ENCODE peak calls at places on chromosomes 2 and 18, in six cellular contexts. M is pancreas, G is choroid plexus epithelial cell, V is psoas muscle, S is fibroblast of villous mesenchyme, U is GM12878. Y is an unnamed sample.

GRCh38 chr2:240183370-240184197 is 43.1 kb upstream of the OTOS start:
- DNase-seq in U (no peak), V (no peak), G (no peak), S (no peak), M (no peak), Y (no peak)

GRCh38 chr2:98252394-98252793 is 93.9 kb upstream of the CNGA3 start:
- DNase-seq in M (no peak), U (no peak), V (no peak), S (no peak), G (no peak), Y (no peak)

GRCh38 chr2:237062585-237062984 is 23.1 kb upstream of the COPS8 start:
- DNase-seq in G (no peak), V (no peak), M (no peak), S (no peak), U (no peak), Y (no peak)

GRCh38 chr2:53715568-53715967 is 52.0 kb upstream of the CHAC2 start:
- DNase-seq in V (no peak), S (peak), M (no peak), G (peak), U (no peak), Y (no peak)

GRCh38 chr18:50133526-50133925 is 61.4 kb downstream of the MYO5B start:
- DNase-seq in M (no peak), V (no peak), S (no peak), G (no peak), U (no peak), Y (no peak)

GRCh38 chr2:42961385-42961800 is 169.0 kb upstream of the HAAO start:
- DNase-seq in M (no peak), V (peak), G (no peak), S (peak), U (no peak), Y (no peak)

GRCh38 chr2:197191177-197191947 is 119.2 kb downstream of the ANKRD44 start:
- DNase-seq in U (no peak), M (no peak), S (peak), G (peak), V (no peak), Y (no peak)

GRCh38 chr2:102106133-102106556 is 36.4 kb upstream of the IL1R1 start:
- DNase-seq in U (no peak), G (peak), S (peak), M (no peak), V (no peak), Y (no peak)

GRCh38 chr2:98893871-98894270 is 42.2 kb downstream of the CRACDL start:
- DNase-seq in G (no peak), M (no peak), V (no peak), S (no peak), U (no peak), Y (no peak)

GRCh38 chr2:127872354-127872753 is 13.4 kb downstream of the AMMECR1L start:
- DNase-seq in G (no peak), S (no peak), V (no peak), M (no peak), U (no peak), Y (no peak)

GRCh38 chr2:239255218-239255617 is 145.6 kb downstream of the HDAC4 start:
- DNase-seq in G (no peak), M (no peak), V (no peak), S (no peak), U (no peak), Y (no peak)

GRCh38 chr2:25161055-25161781 is 7.2 kb downstream of the POMC start:
- DNase-seq in V (peak), S (no peak), M (peak), U (no peak), G (peak), Y (no peak)

GRCh38 chr2:70475266-70475665 is 78.4 kb downstream of the TGFA start:
- DNase-seq in G (no peak), U (no peak), M (no peak), S (no peak), V (no peak), Y (no peak)

GRCh38 chr2:14866953-14867352 is 234.4 kb downstream of the LRATD1 start:
- DNase-seq in S (no peak), G (no peak), V (no peak), M (no peak), U (no peak), Y (no peak)

GRCh38 chr18:58345875-58346274 is 283.0 kb downstream of the ALPK2 start:
- DNase-seq in G (no peak), U (no peak), V (no peak), S (no peak), M (no peak), Y (no peak)

GRCh38 chr18:33578371-33579146 is 540 bp downstream of the ASXL3 start:
- DNase-seq in S (no peak), G (peak), U (no peak), M (peak), V (peak), Y (no peak)

GRCh38 chr2:38722271-38723115 is 28.7 kb downstream of the SRSF7 start:
- DNase-seq in V (no peak), G (peak), U (no peak), M (no peak), S (no peak), Y (peak)

GRCh38 chr2:241139531-241140444 is 9.5 kb downstream of the PASK start:
- DNase-seq in M (no peak), V (peak), S (no peak), U (no peak), G (no peak), Y (no peak)

GRCh38 chr2:223513771-223514455 is 88.2 kb downstream of the SCG2 start:
- DNase-seq in M (no peak), S (no peak), G (no peak), V (no peak), U (no peak), Y (no peak)

GRCh38 chr2:183243760-183244159 is 119.5 kb downstream of the NUP35 start:
- DNase-seq in U (no peak), V (no peak), M (no peak), G (no peak), S (no peak), Y (no peak)

GRCh38 chr2:19632327-19633040 is 269.3 kb downstream of the TTC32 start:
- DNase-seq in G (peak), S (no peak), U (no peak), V (peak), M (no peak), Y (no peak)

GRCh38 chr18:25284861-25285574 is 66.9 kb downstream of the ZNF521 start:
- DNase-seq in G (peak), U (no peak), M (no peak), S (peak), V (peak), Y (no peak)

GRCh38 chr2:102703748-102704147 is 58.1 kb upstream of the TMEM182 start:
- DNase-seq in M (no peak), S (peak), G (peak), V (no peak), U (no peak), Y (no peak)

GRCh38 chr2:70118798-70119454 is 31.6 kb downstream of the PCBP1 start:
- DNase-seq in V (no peak), S (no peak), G (no peak), M (no peak), U (no peak), Y (no peak)

GRCh38 chr2:85893428-85894258 is 4.9 kb upstream of the ST3GAL5 start:
- DNase-seq in V (no peak), S (peak), G (peak), U (no peak), M (no peak), Y (no peak)

GRCh38 chr18:596288-596881 is 403 bp upstream of the CLUL1 start:
- DNase-seq in G (no peak), U (no peak), M (peak), V (no peak), S (no peak), Y (peak)

GRCh38 chr2:147945660-147946059 is 74.9 kb downstream of the ORC4 start:
- DNase-seq in S (peak), M (no peak), V (no peak), G (peak), U (no peak), Y (no peak)

GRCh38 chr2:231663458-231664290 is 44.7 kb upstream of the PTMA start:
- DNase-seq in V (no peak), S (no peak), M (peak), U (no peak), G (no peak), Y (no peak)

GRCh38 chr2:110741491-110741980 is 9.2 kb downstream of the ACOXL start:
- DNase-seq in S (peak), M (no peak), V (no peak), G (no peak), U (no peak), Y (no peak)
- TF ChIP-seq CTCF in S (peak), M (no peak), V (no peak), G (peak), U (no peak), Y (no peak)

GRCh38 chr2:144518744-144519596 is 949 bp downstream of the ZEB2 start:
- DNase-seq in U (peak), V (no peak), S (peak), G (no peak), M (no peak), Y (peak)
- H3K4me3 ChIP-seq in U (peak), V (peak), S (peak), G (peak), M (peak), Y (no peak)

GRCh38 chr2:195304310-195304709 is 352.7 kb upstream of the SLC39A10 start:
- DNase-seq in S (peak), G (peak), V (no peak), U (no peak), M (no peak), Y (no peak)
- TF ChIP-seq CTCF in S (peak), G (peak), V (no peak), U (peak), M (no peak), Y (peak)

GRCh38 chr2:46954951-46955571 is 39.5 kb upstream of the MCFD2 start:
- DNase-seq in V (peak), M (peak), G (peak), U (no peak), S (peak), Y (no peak)

GRCh38 chr2:46958431-46959017 is 42.9 kb upstream of the MCFD2 start:
- DNase-seq in G (no peak), S (no peak), M (no peak), U (no peak), V (no peak), Y (no peak)

GRCh38 chr2:46952171-46952570 is 36.6 kb upstream of the MCFD2 start:
- DNase-seq in G (no peak), V (no peak), U (no peak), S (no peak), M (no peak), Y (no peak)

GRCh38 chr2:46956981-46957531 is 41.5 kb upstream of the MCFD2 start:
- DNase-seq in V (no peak), M (peak), U (no peak), G (no peak), S (no peak), Y (no peak)

DNA sequence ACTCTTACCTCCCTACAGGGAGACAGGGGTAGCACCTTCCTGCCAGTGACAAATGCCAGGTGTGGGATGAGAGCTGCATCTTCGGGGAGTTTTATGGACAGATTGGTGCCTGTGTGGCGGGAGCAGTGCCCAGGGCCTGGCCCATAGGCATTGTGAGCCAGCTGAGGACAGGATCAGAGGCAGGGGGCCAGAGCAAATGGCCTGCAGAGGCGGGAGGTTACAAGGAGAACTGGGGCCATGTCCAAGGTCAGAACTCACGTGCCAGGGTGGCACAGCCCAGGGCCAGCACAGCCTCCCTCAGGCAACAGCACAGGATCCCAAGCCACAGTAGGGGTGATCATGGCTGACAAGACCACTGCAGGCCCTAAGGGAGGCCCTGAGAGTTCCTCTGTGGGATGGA is 40.2 kb upstream of the MCFD2 start:
- DNase-seq in S (no peak), G (no peak), U (no peak), V (no peak), M (no peak), Y (no peak)
- H3K4me3 ChIP-seq in S (no peak), G (no peak), U (no peak), V (no peak), M (no peak), Y (no peak)